ENCODE peak calls at places on chromosomes 7 and 10, in seven cellular contexts. K is cardiac fibroblast, I is GM13977, L is endothelial cell, J is bronchial epithelial cell, V is GM10248, D is AG09309. A is an unnamed sample.

GRCh38 chr10:71284544-71285179 is 34.4 kb upstream of the SLC29A3 start:
- DNase-seq in I (no peak), J (no peak), L (no peak), D (no peak), K (no peak), V (no peak), A (no peak)

GRCh38 chr10:49285232-49285631 is 13.7 kb upstream of the C10orf71 start:
- DNase-seq in J (peak), D (no peak), L (no peak), K (no peak), V (no peak), I (no peak), A (no peak)

GRCh38 chr10:77160679-77161078 is 476.9 kb downstream of the KCNMA1 start:
- DNase-seq in L (no peak), D (peak), V (no peak), J (peak), I (no peak), K (peak), A (peak)

GRCh38 chr7:75756340-75757297 is 15.4 kb downstream of the CCL26 start:
- DNase-seq in K (peak), I (peak), L (peak), D (no peak), V (peak), J (peak), A (no peak)

GRCh38 chr10:74307061-74307651 is 156.1 kb downstream of the ADK start:
- DNase-seq in I (no peak), D (no peak), J (no peak), K (no peak), V (no peak), L (no peak), A (no peak)

GRCh38 chr10:90592903-90593302 is 264.9 kb downstream of the HTR7 start:
- DNase-seq in J (peak), D (no peak), K (peak), I (peak), L (peak), V (peak), A (no peak)

GRCh38 chr10:24303522-24304310 is 94.8 kb downstream of the KIAA1217 start:
- DNase-seq in D (no peak), I (no peak), J (no peak), L (no peak), V (no peak), K (no peak), A (no peak)

GRCh38 chr10:89556590-89556989 is 21.2 kb upstream of the SLC16A12 start:
- DNase-seq in J (no peak), V (no peak), D (no peak), L (no peak), I (no peak), K (no peak), A (no peak)

GRCh38 chr7:105952917-105953595 is 10.0 kb upstream of the CDHR3 start:
- DNase-seq in D (no peak), J (no peak), L (no peak), I (no peak), K (no peak), V (no peak), A (no peak)

GRCh38 chr10:95229724-95230627 is 35.9 kb downstream of the ACSM6 start:
- DNase-seq in D (peak), L (no peak), J (peak), K (peak), V (no peak), I (no peak), A (peak)

GRCh38 chr10:71292624-71293445 is 26.2 kb upstream of the SLC29A3 start:
- DNase-seq in K (peak), J (no peak), D (no peak), L (no peak), I (no peak), V (no peak), A (no peak)

GRCh38 chr7:17436126-17436525 is 137.7 kb downstream of the AHR start:
- DNase-seq in V (no peak), L (no peak), K (no peak), D (no peak), J (no peak), I (no peak), A (no peak)

GRCh38 chr10:5999440-6000165 is 22.3 kb upstream of the IL15RA start:
- DNase-seq in J (no peak), K (no peak), L (no peak), D (no peak), I (no peak), V (no peak), A (no peak)

GRCh38 chr7:83150310-83150709 is 12.4 kb downstream of the PCLO start:
- DNase-seq in I (no peak), L (no peak), K (no peak), D (no peak), J (no peak), V (no peak), A (no peak)

GRCh38 chr10:49518982-49519578 is 19.8 kb downstream of the ERCC6 start:
- DNase-seq in V (peak), I (peak), J (peak), L (peak), D (no peak), K (peak), A (no peak)

GRCh38 chr7:146116452-146117219 is at the start of gene CNTNAP2:
- DNase-seq in D (no peak), I (no peak), V (no peak), K (peak), L (peak), J (no peak), A (no peak)

GRCh38 chr10:29535778-29536459 is 98.9 kb downstream of the SVIL start:
- DNase-seq in K (no peak), J (peak), L (no peak), D (no peak), V (no peak), I (no peak), A (no peak)

GRCh38 chr7:119132439-119132838 is 907.9 kb downstream of the ANKRD7 start:
- DNase-seq in K (no peak), D (no peak), J (no peak), V (no peak), L (no peak), I (no peak), A (no peak)

GRCh38 chr7:63008366-63008765 is 990.3 kb upstream of the ZNF722 start:
- DNase-seq in J (no peak), V (no peak), I (no peak), K (no peak), L (no peak), D (no peak), A (no peak)
- TF ChIP-seq CTCF in J (no peak), V (no peak), I (no peak), K (no peak), L (peak), D (no peak), A (no peak)

GRCh38 chr7:42914726-42915045 is 2.8 kb upstream of the C7orf25 start:
- DNase-seq in K (no peak), V (no peak), D (no peak), J (peak), I (no peak), L (no peak), A (no peak)

GRCh38 chr7:42910306-42910705 is 1.6 kb downstream of the C7orf25 start:
- DNase-seq in J (no peak), I (no peak), D (no peak), L (no peak), K (no peak), V (no peak), A (no peak)

GRCh38 chr7:42913591-42913990 is 1.7 kb upstream of the C7orf25 start:
- DNase-seq in L (no peak), D (peak), V (no peak), J (no peak), I (peak), K (peak), A (no peak)

GRCh38 chr7:42914009-42914725 is 2.3 kb upstream of the C7orf25 start:
- DNase-seq in D (peak), V (no peak), J (peak), K (peak), I (no peak), L (no peak), A (no peak)

DNA sequence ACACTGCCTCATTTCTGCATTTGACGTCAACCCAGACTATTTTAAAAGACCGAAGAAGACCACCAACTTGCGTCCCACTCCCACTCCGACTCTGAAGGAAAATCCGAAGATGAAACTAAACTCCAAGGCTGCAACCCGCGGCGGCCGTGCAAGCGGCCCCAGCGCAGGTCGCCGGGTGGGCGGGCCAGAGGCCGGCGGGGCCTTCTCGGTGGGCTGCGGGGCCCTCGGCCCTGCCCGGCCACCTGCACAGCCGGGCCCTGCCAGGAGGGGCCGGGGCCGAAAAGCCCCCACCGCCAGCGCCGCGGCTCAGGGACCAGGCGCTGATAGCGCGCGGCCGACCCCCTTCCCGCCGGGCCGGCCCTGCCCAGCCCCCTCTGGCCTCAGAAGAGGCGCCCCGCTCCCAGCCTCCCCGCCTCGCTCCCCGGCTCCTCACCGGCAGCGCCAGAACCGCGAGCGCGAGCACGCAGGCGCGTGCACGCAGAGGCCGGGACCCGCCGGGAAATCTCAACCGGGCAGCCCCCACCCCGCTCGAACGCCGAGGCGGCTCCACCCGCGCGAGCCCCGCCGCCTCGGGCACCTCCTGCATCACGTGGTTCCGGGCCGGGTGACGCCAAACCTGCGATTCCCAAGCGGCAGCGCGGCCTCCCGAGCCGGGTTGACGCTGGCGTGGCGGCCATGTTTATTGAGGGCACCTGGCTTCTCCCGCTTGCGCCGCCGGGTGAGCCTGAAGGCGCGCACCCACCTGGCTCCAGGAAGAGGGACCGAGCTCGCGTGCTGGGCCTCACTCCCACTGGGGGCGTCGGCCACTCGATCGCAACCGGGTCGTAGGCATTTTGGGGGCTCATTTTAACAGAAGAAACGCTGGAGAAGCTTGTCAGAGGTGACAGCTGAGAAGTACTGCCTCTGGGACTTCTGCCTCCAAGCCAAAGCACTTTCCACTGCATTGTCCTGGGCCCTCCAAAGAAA is at the start of gene C7orf25:
- DNase-seq in J (peak), I (peak), D (peak), V (peak), L (peak), K (peak), A (peak)
- TF ChIP-seq CTCF in J (no peak), I (no peak), D (no peak), V (no peak), L (no peak), K (no peak), A (no peak)

DNA sequence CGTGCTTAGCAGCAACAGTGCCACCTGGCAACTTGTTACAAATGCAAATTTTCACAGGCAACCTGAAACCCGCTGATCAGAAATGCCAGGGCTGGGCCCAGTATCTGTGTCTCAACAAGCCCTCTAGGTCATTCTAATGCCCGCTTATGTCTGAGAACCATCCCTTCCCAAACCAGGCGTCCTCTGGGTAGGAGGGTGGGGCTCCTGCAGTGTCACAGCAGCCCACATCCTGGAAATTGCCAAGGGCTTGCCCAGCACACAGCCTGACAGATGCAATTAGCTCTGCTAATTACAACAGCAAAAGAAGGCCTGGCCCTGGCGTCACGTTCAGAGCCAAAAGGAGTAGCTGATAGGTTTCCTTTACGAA is 15.9 kb downstream of the ITPRIP start:
- DNase-seq in D (no peak), L (no peak), V (no peak), I (no peak), J (peak), K (no peak), A (no peak)
- TF ChIP-seq CTCF in D (no peak), L (no peak), V (no peak), I (no peak), J (peak), K (no peak), A (no peak)

GRCh38 chr7:1557771-1558170 is 1.8 kb upstream of the TMEM184A start:
- DNase-seq in L (no peak), I (no peak), V (no peak), J (no peak), K (no peak), D (no peak), A (no peak)

GRCh38 chr7:1557006-1557405 is 1.0 kb upstream of the TMEM184A start:
- DNase-seq in I (no peak), J (no peak), D (no peak), V (no peak), L (no peak), K (no peak), A (no peak)

GRCh38 chr7:1558841-1559625 is 3.0 kb upstream of the TMEM184A start:
- DNase-seq in K (no peak), J (no peak), I (no peak), V (no peak), D (no peak), L (no peak), A (no peak)

GRCh38 chr7:1559626-1560590 is 3.9 kb upstream of the TMEM184A start:
- DNase-seq in L (no peak), K (no peak), V (no peak), D (no peak), J (peak), I (no peak), A (no peak)

GRCh38 chr7:1558181-1558811 is 2.3 kb upstream of the TMEM184A start:
- DNase-seq in L (no peak), J (no peak), K (no peak), V (no peak), D (no peak), I (no peak), A (no peak)
- TF ChIP-seq CTCF in L (no peak), J (peak), K (peak), V (no peak), D (no peak), I (peak), A (no peak)

DNA sequence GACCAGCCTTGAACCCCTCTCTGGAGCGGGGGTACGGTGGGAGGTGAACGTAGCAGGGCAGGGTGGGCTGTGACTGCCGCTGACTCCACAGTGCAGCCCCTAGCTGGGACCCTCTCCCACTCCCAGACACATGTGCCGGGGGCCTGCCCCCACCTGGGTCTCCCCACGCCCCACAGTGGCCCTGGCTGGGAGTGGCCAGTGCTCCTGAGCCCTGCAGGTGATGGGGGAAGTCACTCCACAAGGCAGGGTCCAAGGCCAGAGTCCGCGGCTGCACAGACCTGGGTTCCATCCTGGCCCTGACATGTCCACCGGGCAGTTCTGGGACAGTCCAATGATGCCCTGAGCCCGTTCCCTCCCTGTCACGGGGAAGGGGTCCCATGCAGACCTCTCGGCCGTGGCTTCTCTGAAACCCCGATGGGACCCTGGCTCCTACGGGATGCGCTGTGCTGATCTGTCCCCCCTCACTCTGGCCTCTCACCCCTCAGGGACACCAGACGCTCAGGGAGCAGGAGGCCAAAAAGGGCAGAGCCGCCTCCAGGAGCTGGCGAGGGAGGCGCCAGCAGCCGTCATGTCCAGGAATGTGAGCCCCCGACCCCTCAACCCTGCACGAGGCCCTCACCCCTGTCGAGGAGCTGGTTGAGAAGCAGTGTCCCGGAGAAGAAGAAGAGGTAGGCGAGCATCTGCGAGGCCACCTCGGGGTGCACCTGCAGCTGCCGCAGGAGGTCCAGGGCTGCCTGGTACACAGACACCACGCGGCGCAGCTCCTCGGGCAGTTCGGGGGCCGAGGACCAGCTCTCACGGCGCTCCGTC is 40.4 kb downstream of the AP5Z1 start:
- DNase-seq in L (no peak), K (no peak), I (no peak), J (no peak), V (no peak), D (no peak), A (no peak)
- TF ChIP-seq CTCF in L (no peak), K (no peak), I (no peak), J (no peak), V (peak), D (no peak), A (no peak)

GRCh38 chr7:42574693-42575084 is 337.2 kb downstream of the C7orf25 start:
- DNase-seq in K (no peak), D (no peak), J (peak), L (no peak), I (no peak), V (no peak), A (no peak)
- TF ChIP-seq CTCF in K (peak), D (peak), J (peak), L (no peak), I (no peak), V (no peak), A (peak)

A was measured in AG09319.